ENCODE peak calls at places on chromosomes 3 and 15, in six cellular contexts. E, W, N, K, Y and D are unnamed samples.

GRCh38 chr3:38552364-38552763 is 56.2 kb downstream of the EXOG start:
- DNase-seq in E (no peak), W (no peak), N (no peak), K (no peak), Y (peak), D (no peak)

GRCh38 chr15:68553994-68554715 is 24.6 kb upstream of the CORO2B start:
- DNase-seq in E (no peak), W (peak), N (peak), K (peak), Y (peak), D (peak)

GRCh38 chr3:10551821-10552630 is 46.6 kb upstream of the ATP2B2 start:
- DNase-seq in E (peak), W (no peak), N (no peak), K (no peak), Y (no peak), D (no peak)

GRCh38 chr3:57729339-57730039 is 26.6 kb upstream of the SLMAP start:
- DNase-seq in E (peak), W (no peak), N (no peak), K (no peak), Y (no peak), D (no peak)

GRCh38 chr3:127041933-127042332 is 59.0 kb downstream of the PLXNA1 start:
- DNase-seq in E (no peak), W (no peak), N (no peak), K (no peak), Y (no peak), D (no peak)

GRCh38 chr15:49255966-49256759 is 86.1 kb downstream of the GALK2 start:
- DNase-seq in E (no peak), W (no peak), N (no peak), K (peak), Y (no peak), D (no peak)

GRCh38 chr15:60970246-60971170 is 258.6 kb downstream of the RORA start:
- DNase-seq in E (peak), W (peak), N (no peak), K (no peak), Y (no peak), D (no peak)

GRCh38 chr15:66405007-66405406 is 18.3 kb downstream of the MAP2K1 start:
- DNase-seq in E (no peak), W (no peak), N (no peak), K (no peak), Y (no peak), D (no peak)

GRCh38 chr3:136994772-136995516 is 37.2 kb downstream of the IL20RB start:
- DNase-seq in E (peak), W (peak), N (no peak), K (peak), Y (peak), D (no peak)

GRCh38 chr3:122101646-122102045 is 46.5 kb downstream of the CD86 start:
- DNase-seq in E (peak), W (peak), N (peak), K (peak), Y (no peak), D (peak)

GRCh38 chr3:184380210-184380626 is 364 bp downstream of the CHRD start:
- DNase-seq in E (peak), W (peak), N (peak), K (peak), Y (peak), D (peak)

GRCh38 chr3:150068440-150069157 is 97.9 kb upstream of the PFN2 start:
- DNase-seq in E (no peak), W (no peak), N (no peak), K (no peak), Y (no peak), D (no peak)

GRCh38 chr3:172125053-172125452 is 85.7 kb downstream of the FNDC3B start:
- DNase-seq in E (no peak), W (no peak), N (no peak), K (peak), Y (no peak), D (no peak)
- TF ChIP-seq CTCF in E (no peak), W (no peak), N (no peak), K (no peak), Y (no peak), D (no peak)

DNA sequence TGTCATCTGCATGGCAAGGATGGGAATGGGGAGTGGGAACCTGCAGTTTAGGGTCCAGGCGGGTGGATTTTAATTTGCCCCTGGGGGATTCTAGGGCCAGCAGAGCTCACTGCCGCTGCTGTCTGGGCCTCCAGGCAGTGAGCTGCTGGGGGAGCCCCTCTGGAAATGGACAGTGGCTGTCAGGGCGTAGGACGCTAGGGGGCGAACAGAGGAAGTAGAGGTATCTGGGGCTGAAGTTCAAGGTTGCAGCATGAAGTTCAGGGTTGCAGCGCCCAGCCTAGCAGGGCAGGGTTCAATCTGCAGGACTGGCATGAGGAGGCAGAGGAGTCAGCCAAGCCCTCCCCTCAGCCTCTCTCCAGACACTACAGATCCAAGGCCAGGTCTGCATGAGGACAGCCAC is 49.5 kb downstream of the APBA2 start:
- DNase-seq in E (no peak), W (no peak), N (no peak), K (no peak), Y (no peak), D (no peak)
- TF ChIP-seq CTCF in E (peak), W (peak), N (no peak), K (no peak), Y (peak), D (peak)

GRCh38 chr3:30768703-30769550 is 125.5 kb downstream of the GADL1 start:
- DNase-seq in E (peak), W (peak), N (peak), K (peak), Y (peak), D (peak)
- TF ChIP-seq CTCF in E (peak), W (peak), N (peak), K (peak), Y (peak), D (peak)

GRCh38 chr3:120566243-120566980 is 29.7 kb upstream of the NDUFB4 start:
- DNase-seq in E (no peak), W (no peak), N (no peak), K (no peak), Y (no peak), D (no peak)

GRCh38 chr3:120568198-120568523 is 28.0 kb upstream of the NDUFB4 start:
- DNase-seq in E (no peak), W (no peak), N (no peak), K (no peak), Y (no peak), D (no peak)

GRCh38 chr3:120569224-120569915 is 26.8 kb upstream of the NDUFB4 start:
- DNase-seq in E (peak), W (no peak), N (no peak), K (no peak), Y (no peak), D (no peak)

GRCh38 chr3:120568624-120569023 is 27.5 kb upstream of the NDUFB4 start:
- DNase-seq in E (peak), W (peak), N (no peak), K (no peak), Y (no peak), D (no peak)

GRCh38 chr3:120567370-120568197 is 28.6 kb upstream of the NDUFB4 start:
- DNase-seq in E (peak), W (peak), N (no peak), K (peak), Y (no peak), D (no peak)
- TF ChIP-seq CTCF in E (peak), W (peak), N (peak), K (peak), Y (peak), D (peak)

DNA sequence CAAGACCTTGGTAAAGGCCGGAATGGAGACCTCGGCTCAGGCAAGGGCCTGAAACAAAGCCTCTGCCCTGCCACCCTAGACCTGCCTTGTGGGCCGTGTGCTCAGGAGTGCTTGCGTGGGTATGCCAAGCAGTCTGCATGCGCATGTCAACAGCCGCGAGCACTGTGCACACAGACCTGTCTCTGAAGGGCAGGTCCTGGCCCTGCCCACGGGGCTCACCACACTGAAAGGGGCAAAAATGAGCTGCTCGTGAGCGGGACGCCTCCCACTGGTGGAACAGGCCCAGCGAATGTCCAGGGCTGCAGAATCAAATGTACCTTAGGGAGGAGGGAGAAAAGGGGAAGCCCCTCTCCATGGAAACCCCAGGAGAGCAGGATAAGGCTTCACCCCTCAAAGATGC is 44.3 kb upstream of the FGD5 start:
- DNase-seq in E (no peak), W (no peak), N (no peak), K (no peak), Y (no peak), D (no peak)
- TF ChIP-seq CTCF in E (no peak), W (no peak), N (no peak), K (no peak), Y (no peak), D (no peak)

GRCh38 chr15:29123171-29123570 is 146.5 kb downstream of the NSMCE3 start:
- DNase-seq in E (no peak), W (no peak), N (no peak), K (no peak), Y (no peak), D (no peak)

GRCh38 chr15:29126208-29126536 is 143.4 kb downstream of the NSMCE3 start:
- DNase-seq in E (no peak), W (no peak), N (no peak), K (no peak), Y (no peak), D (no peak)

GRCh38 chr15:29123991-29124390 is 145.6 kb downstream of the NSMCE3 start:
- DNase-seq in E (no peak), W (no peak), N (no peak), K (no peak), Y (no peak), D (no peak)

GRCh38 chr15:29125382-29126207 is 144.0 kb downstream of the NSMCE3 start:
- DNase-seq in E (no peak), W (no peak), N (no peak), K (no peak), Y (no peak), D (no peak)

DNA sequence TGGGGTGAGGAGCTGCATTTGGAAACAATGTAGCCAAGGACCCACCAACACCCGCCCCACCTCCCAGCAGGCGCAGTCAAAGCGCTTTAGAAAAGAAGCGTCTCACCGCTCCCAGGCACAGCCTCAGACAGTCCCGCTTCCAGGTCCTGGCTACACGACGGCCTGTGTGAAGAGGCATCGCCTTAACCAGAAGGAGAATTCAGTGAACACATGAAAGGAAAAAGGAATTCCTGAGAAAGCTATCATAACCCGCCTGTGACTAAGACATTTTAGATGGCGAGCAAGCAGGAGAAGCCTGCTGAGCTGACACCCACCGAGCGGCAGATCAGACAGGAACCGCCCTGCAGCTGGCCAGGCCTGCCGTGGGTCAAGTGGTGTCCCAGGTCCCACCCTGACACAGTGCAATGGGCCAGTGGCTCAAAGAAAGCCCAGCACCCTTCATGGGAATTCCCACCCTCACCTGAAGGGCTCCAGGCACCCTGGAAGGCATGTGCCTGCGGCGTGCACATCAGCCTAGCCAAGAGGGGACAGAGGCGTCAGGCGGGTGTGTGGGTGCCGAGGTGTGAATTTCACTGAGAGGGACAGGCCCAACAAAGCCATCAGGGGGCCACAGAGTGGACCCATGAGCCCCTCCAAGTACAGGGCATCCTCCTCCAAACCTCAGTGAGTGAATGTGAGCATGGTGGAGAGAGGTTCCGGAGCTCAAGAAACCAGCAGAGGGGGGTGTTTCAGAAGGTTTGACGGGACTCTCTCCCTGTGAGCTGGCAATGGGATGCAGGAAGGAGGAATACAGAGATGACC is 144.8 kb downstream of the NSMCE3 start:
- DNase-seq in E (peak), W (peak), N (no peak), K (no peak), Y (no peak), D (no peak)
- TF ChIP-seq CTCF in E (peak), W (no peak), N (no peak), K (no peak), Y (no peak), D (no peak)

DNA sequence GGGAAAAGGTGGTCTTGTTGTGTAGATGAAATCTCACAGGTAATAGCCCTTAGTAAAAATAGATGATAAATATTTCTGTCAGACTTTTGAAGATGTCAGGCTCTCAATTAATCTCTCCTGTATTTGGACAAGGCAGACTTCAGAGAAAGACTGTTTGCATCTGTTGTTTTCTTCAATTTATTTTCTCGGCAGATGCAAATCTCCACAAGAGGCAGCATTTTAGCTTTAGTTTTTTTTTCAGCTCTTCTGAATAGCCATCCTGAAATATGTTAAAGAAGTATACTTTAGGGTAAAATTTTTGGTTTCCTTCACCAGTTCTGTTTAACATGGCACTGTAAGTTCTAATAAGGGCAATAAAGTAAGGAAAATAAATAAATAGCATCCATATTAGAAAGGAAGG is 685.1 kb downstream of the SI start:
- DNase-seq in E (no peak), W (no peak), N (no peak), K (no peak), Y (no peak), D (no peak)
- TF ChIP-seq CTCF in E (no peak), W (no peak), N (no peak), K (no peak), Y (no peak), D (no peak)

GRCh38 chr3:100875239-100875638 is 118.0 kb downstream of the ABI3BP start:
- DNase-seq in E (peak), W (peak), N (no peak), K (peak), Y (peak), D (no peak)
- TF ChIP-seq CTCF in E (no peak), W (no peak), N (no peak), K (no peak), Y (no peak), D (no peak)

GRCh38 chr15:100595964-100596363 is 6.0 kb downstream of the LINS1 start:
- DNase-seq in E (no peak), W (no peak), N (no peak), K (no peak), Y (no peak), D (no peak)
- TF ChIP-seq CTCF in E (no peak), W (no peak), N (no peak), K (no peak), Y (no peak), D (no peak)